ENCODE peak calls at places on chromosomes 12 and 14, in six cellular contexts. W is breast epithelium, J is A549, C is adrenal gland, T is tibial nerve, I is heart left ventricle. Y is an unnamed sample.
A peak's percentile ranks its signal among the peaks of the same experiment; 100 is the strongest.

GRCh38 chr14:49997991-49998390 is 105.1 kb downstream of the ARF6 start:
- DNase-seq in W (no peak), J (no peak), C (no peak), T (no peak), I (no peak), Y (no peak)

GRCh38 chr14:100975668-100976067 is 72.1 kb upstream of the RTL1 start:
- DNase-seq in W (no peak), J (no peak), C (no peak), T (no peak), I (no peak), Y (no peak)

GRCh38 chr12:3651585-3652424 is 101.1 kb downstream of the CRACR2A start:
- DNase-seq in W (no peak), J (no peak), C (no peak), T (no peak), I (no peak), Y (peak; percentile 54)

GRCh38 chr12:9687228-9687627 is 17.7 kb downstream of the CLEC2D start:
- DNase-seq in W (no peak), J (no peak), C (no peak), T (no peak), I (no peak), Y (no peak)

GRCh38 chr14:88831285-88831684 is 6.8 kb downstream of the TTC8 start:
- DNase-seq in W (peak; percentile 59), J (no peak), C (peak; percentile 35), T (no peak), I (no peak), Y (no peak)

GRCh38 chr14:68549057-68549421 is 243.8 kb downstream of the ZFP36L1 start:
- DNase-seq in W (no peak), J (peak; percentile 51), C (no peak), T (no peak), I (no peak), Y (no peak)

GRCh38 chr14:80982711-80983110 is 27.3 kb downstream of the TSHR start:
- DNase-seq in W (no peak), J (no peak), C (no peak), T (no peak), I (no peak), Y (no peak)

GRCh38 chr12:67940780-67941243 is 48.4 kb upstream of the IFNG-AS1 start:
- DNase-seq in W (no peak), J (no peak), C (no peak), T (no peak), I (no peak), Y (no peak)

GRCh38 chr14:51534623-51535022 is 117.1 kb upstream of the FRMD6 start:
- DNase-seq in W (peak; percentile 77), J (no peak), C (no peak), T (no peak), I (no peak), Y (no peak)

GRCh38 chr12:124361996-124362395 is 67.1 kb downstream of the RFLNA start:
- DNase-seq in W (no peak), J (no peak), C (no peak), T (no peak), I (no peak), Y (no peak)

GRCh38 chr12:114314403-114314802 is 91.5 kb downstream of the TBX5 start:
- DNase-seq in W (no peak), J (no peak), C (no peak), T (no peak), I (no peak), Y (no peak)

GRCh38 chr14:89293349-89293916 is 123.6 kb downstream of the FOXN3 start:
- DNase-seq in W (no peak), J (no peak), C (no peak), T (no peak), I (no peak), Y (no peak)

GRCh38 chr14:101636081-101636560 is 74.8 kb downstream of the DIO3 start:
- DNase-seq in W (no peak), J (no peak), C (no peak), T (no peak), I (no peak), Y (no peak)

GRCh38 chr12:127984386-127985055 is 282.4 kb upstream of the TMEM132C start:
- DNase-seq in W (no peak), J (no peak), C (no peak), T (no peak), I (no peak), Y (no peak)

DNA sequence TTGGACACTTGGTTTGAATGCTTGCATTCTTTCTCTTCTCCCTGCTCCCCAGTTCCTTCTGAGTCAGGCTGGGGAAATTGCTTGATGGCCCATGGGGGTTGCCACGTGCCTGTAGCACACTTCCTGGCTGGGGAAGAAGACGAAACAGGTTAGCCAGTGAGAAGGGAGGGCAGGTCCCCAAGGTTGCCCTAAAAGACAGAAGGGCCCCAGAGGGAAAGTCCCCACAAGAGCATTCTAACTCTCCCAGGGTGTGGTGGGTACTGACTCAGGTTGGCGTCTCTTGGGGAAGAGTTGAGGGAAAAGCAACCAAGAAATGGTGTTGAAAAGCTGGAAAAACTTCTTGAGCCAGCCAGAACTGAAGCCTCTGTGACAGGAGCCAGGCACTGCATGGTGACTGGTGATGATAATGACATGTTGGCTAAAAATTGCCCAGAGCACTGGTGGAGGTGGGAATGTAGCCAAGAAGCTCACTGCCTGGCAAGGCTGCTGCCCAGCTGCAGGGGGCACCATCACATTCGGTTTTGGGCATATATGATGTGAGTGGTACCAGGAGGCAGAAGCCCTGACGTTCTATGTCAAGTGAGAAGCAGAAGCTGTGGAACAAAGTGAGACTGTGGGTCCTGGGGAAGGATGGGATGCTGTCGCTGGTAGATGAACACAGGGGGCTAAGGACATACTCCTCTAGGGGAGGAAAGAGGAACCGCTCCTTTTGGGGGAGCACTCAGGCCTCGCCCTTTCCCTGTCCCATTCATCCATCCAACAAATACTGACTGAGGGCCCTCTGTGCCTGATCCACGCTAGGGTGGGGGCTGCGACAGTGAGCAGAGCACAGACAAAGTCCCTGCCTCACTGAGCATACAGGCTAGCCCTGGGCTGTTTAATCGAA is 8.1 kb upstream of the RABGGTA start:
- DNase-seq in W (no peak), J (no peak), C (no peak), T (no peak), I (peak; percentile 68), Y (no peak)
- TF ChIP-seq CTCF in W (no peak), J (no peak), C (no peak), T (no peak), I (peak; percentile 55), Y (no peak)

DNA sequence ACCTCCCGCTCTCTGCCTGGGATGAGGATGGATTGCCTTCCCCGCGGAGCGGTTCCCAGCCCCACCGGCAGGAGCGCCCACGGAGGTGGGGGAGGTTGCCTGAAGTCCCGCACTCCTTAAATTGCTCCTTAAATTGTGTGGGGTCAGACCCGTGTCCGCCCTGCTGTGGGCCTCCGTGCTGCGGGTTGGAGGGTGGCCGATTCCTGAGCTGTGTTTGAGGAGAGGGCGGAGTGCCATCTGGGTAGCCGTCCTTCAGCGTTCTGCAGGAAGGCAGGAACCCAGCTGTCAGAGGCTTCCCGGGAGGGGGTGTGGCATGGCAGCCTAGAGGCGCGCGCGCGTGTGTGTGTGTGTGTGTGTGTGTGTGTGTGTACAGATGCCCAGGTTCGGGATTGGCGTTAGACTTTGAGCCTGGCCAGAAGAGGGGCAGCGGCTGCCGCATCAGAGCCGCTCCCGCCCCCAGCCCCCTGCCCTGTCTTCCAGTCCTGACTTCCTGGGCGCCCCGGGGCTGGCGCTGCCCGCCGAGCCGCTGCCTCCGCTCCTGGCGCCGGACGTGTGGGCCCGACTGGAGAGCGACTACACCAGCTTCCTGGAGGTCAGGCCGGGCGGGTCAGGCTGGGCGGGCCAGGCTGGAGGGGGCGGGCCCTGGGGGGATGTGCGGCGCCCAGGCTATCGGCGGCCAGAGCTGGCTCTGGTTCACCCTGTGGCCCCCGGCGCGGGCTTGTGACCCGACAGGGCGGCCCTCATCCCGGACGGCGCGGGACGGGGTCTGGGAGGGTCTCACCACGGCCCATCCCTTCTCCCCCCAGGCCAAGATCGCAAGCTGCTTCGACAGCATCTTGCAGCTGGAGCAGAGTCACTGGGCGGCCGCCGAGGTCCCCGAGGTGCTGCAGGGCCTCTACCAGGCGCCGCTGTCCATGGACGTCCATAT is 9.2 kb downstream of the EXOC3L4 start:
- DNase-seq in W (no peak), J (peak; percentile 88), C (no peak), T (no peak), I (peak; percentile 68), Y (no peak)
- TF ChIP-seq POLR2A in W (no peak), J (peak; percentile 66), C (no peak), T (no peak), I (no peak), Y (no peak)

GRCh38 chr14:94341654-94342333 is 18.7 kb upstream of the SERPINA6 start:
- DNase-seq in W (no peak), J (no peak), C (no peak), T (no peak), I (no peak), Y (no peak)
- H3K4me3 ChIP-seq in W (no peak overlapping the region), J (peak overlapping the region; percentile 14), C (no peak overlapping the region), T (no peak overlapping the region), I (no peak overlapping the region), Y (no peak overlapping the region)

GRCh38 chr12:52691076-52691764 is 11.0 kb upstream of the KRT1 start:
- DNase-seq in W (no peak), J (no peak), C (no peak), T (no peak), I (no peak), Y (no peak)

GRCh38 chr12:52693261-52693660 is 10.1 kb downstream of the KRT77 start:
- DNase-seq in W (no peak), J (no peak), C (no peak), T (no peak), I (no peak), Y (no peak)

GRCh38 chr12:52690351-52691075 is 10.3 kb upstream of the KRT1 start:
- DNase-seq in W (no peak), J (no peak), C (no peak), T (no peak), I (no peak), Y (no peak)

GRCh38 chr12:52691765-52692150 is 11.6 kb upstream of the KRT1 start:
- DNase-seq in W (no peak), J (no peak), C (no peak), T (no peak), I (no peak), Y (no peak)

DNA sequence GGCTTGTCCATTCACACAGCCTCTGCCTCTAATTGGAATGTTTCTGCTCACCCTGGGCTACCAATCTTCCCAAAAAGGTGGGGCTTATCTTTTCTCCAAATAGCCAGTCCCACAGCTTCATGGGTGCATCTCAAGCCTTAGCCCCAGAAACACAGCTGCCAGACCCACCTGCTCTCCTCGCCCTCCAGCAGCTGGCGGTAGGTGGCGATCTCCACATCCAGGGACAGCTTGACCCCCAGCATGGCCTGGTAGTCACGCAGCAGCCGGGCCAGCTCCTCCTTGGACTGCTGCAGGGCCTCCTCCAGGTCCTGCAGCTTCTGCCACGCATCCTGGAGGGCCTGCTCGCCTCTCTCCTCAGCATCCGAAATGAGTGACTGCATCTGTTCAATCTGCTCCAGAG is 11.1 kb downstream of the KRT77 start:
- DNase-seq in W (no peak), J (no peak), C (no peak), T (no peak), I (no peak), Y (no peak)
- TF ChIP-seq CTCF in W (no peak), J (peak; percentile 18), C (no peak), T (no peak), I (no peak), Y (no peak)

GRCh38 chr12:53482626-53483165 is 16.6 kb downstream of the MAP3K12 start:
- DNase-seq in W (no peak), J (no peak), C (no peak), T (no peak), I (no peak), Y (no peak)
- TF ChIP-seq POLR2A in W (no peak), J (no peak), C (no peak), T (no peak), I (no peak), Y (no peak)

GRCh38 chr12:65631621-65632111 is 192.6 kb upstream of the HMGA2 start:
- DNase-seq in W (peak; percentile 57), J (peak; percentile 58), C (no peak), T (peak; percentile 52), I (no peak), Y (no peak)
- H3K4me3 ChIP-seq in W (no peak overlapping the region), J (no peak overlapping the region), C (no peak overlapping the region), T (no peak overlapping the region), I (no peak overlapping the region), Y (no peak overlapping the region)

GRCh38 chr12:57216014-57216891 is at the start of gene NXPH4:
- DNase-seq in W (no peak), J (peak; percentile 44), C (peak; percentile 46), T (no peak), I (no peak), Y (no peak)
- TF ChIP-seq CTCF in W (no peak), J (peak; percentile 21), C (no peak), T (no peak), I (no peak), Y (no peak)

Y was measured in lower leg skin.